ENCODE peak calls at places on chromosomes 7 and 10, in four cellular contexts. H is NCI-H524, F is ELR, L is left ventricle myocardium inferior. U is an unnamed sample.

GRCh38 chr7:132402096-132402495 is 174.2 kb downstream of the PLXNA4 start:
- DNase-seq in H (peak), F (no peak), L (no peak), U (no peak)

GRCh38 chr10:130547368-130547767 is 411.2 kb downstream of the GLRX3 start:
- DNase-seq in H (peak), F (no peak), L (no peak), U (no peak)

GRCh38 chr7:27762062-27762461 is 22.1 kb downstream of the TAX1BP1 start:
- DNase-seq in H (no peak), F (no peak), L (no peak), U (no peak)

GRCh38 chr7:106681815-106682495 is 21.0 kb upstream of the CCDC71L start:
- DNase-seq in H (no peak), F (peak), L (no peak), U (no peak)

GRCh38 chr7:87935373-87935706 is 1.3 kb downstream of the ADAM22 start:
- DNase-seq in H (peak), F (no peak), L (no peak), U (no peak)

GRCh38 chr7:2596636-2597635 is 34.9 kb upstream of the TTYH3 start:
- DNase-seq in H (no peak), F (no peak), L (no peak), U (no peak)

GRCh38 chr10:86312701-86313270 is 53.8 kb downstream of the GRID1 start:
- DNase-seq in H (no peak), F (no peak), L (no peak), U (no peak)

GRCh38 chr7:84231157-84231556 is 36.6 kb upstream of the SEMA3A start:
- DNase-seq in H (no peak), F (peak), L (no peak), U (no peak)

GRCh38 chr10:12550994-12551393 is 201.6 kb downstream of the CAMK1D start:
- DNase-seq in H (no peak), F (no peak), L (no peak), U (no peak)

GRCh38 chr7:7970620-7971307 is 2.2 kb downstream of the GLCCI1 start:
- DNase-seq in H (peak), F (peak), L (no peak), U (no peak)

GRCh38 chr7:78924581-78924980 is 528.9 kb downstream of the MAGI2 start:
- DNase-seq in H (peak), F (peak), L (no peak), U (no peak)

GRCh38 chr10:25300073-25300472 is 125.3 kb downstream of the GPR158 start:
- DNase-seq in H (no peak), F (no peak), L (no peak), U (no peak)

GRCh38 chr7:35725280-35725680 is 30.3 kb upstream of the HERPUD2 start:
- DNase-seq in H (no peak), F (no peak), L (no peak), U (no peak)

GRCh38 chr7:129792721-129793120 is 160.0 kb downstream of the UBE2H start:
- DNase-seq in H (no peak), F (no peak), L (no peak), U (no peak)

GRCh38 chr10:47198221-47198620 is 101.8 kb upstream of the GDF10 start:
- DNase-seq in H (no peak), F (no peak), L (no peak), U (no peak)